ENCODE peak calls at places on chromosomes 12 and 14, in nine cellular contexts. J is activated T-cell treated with anti-CD3 and anti-CD28 coated beads, Interleukin-2, amount 50 U/mL, for 48 hours; S is HEK293T; B is mesenteric fat pad; H is mucosa of gallbladder; I is T-cell; R is uterus; W is GM10248; G is AG09309. T is an unnamed sample.
A peak's percentile ranks its signal among the peaks of the same experiment; 100 is the strongest.

GRCh38 chr12:93200291-93200917 is 177.3 kb upstream of the NUDT4 start:
- DNase-seq in R (no peak), S (no peak), G (no peak), I (no peak), W (peak; percentile 17), J (no peak), H (no peak), B (no peak), T (no peak)

GRCh38 chr12:116508145-116509121 is 50.7 kb upstream of the MAP1LC3B2 start:
- DNase-seq in R (peak; percentile 59), H (no peak), S (no peak), G (no peak), I (no peak), B (no peak), W (peak; percentile 31), J (no peak), T (peak; percentile 87)

GRCh38 chr12:121513464-121514183 is 67.2 kb downstream of the KDM2B start:
- DNase-seq in W (peak; percentile 88), I (no peak), B (no peak), R (no peak), H (no peak), J (peak; percentile 49), S (peak; percentile 72), G (no peak), T (peak; percentile 58)

GRCh38 chr12:22551624-22552023 is 7.3 kb upstream of the C2CD5 start:
- DNase-seq in R (no peak), G (no peak), W (no peak), S (no peak), J (no peak), B (no peak), H (no peak), I (no peak), T (no peak)

GRCh38 chr12:62731378-62731710 is 203.6 kb downstream of the PPM1H start:
- DNase-seq in R (no peak), H (no peak), S (no peak), W (no peak), G (no peak), J (no peak), B (no peak), I (no peak), T (no peak)

GRCh38 chr14:22387776-22388241 is 201.2 kb downstream of the DAD1 start:
- DNase-seq in J (no peak), S (peak; percentile 8), R (no peak), G (no peak), B (no peak), W (no peak), I (no peak), H (no peak), T (no peak)

GRCh38 chr14:105947599-105947998 is 421.2 kb downstream of the TMEM121 start:
- DNase-seq in I (no peak), H (no peak), J (no peak), B (no peak), G (no peak), W (no peak), R (no peak), S (no peak), T (no peak)

GRCh38 chr12:58529897-58530296 is 390.4 kb downstream of the LRIG3 start:
- DNase-seq in H (no peak), G (peak; percentile 82), W (no peak), R (no peak), J (no peak), I (no peak), B (no peak), S (no peak), T (no peak)

GRCh38 chr12:69274861-69275260 is 35.5 kb downstream of the CPSF6 start:
- DNase-seq in R (no peak), I (no peak), W (no peak), H (no peak), B (no peak), S (no peak), J (no peak), G (no peak), T (no peak)

GRCh38 chr12:28463396-28463795 is 273.1 kb downstream of the CCDC91 start:
- DNase-seq in S (no peak), R (no peak), H (no peak), B (no peak), I (no peak), G (no peak), J (no peak), W (no peak), T (no peak)

GRCh38 chr12:48000878-48001321 is 3.4 kb downstream of the COL2A1 start:
- DNase-seq in H (no peak), I (no peak), R (no peak), S (peak; percentile 73), B (no peak), J (peak; percentile 38), W (no peak), G (peak; percentile 16), T (peak; percentile 42)

GRCh38 chr12:31991146-31991545 is 31.9 kb downstream of the RESF1 start:
- DNase-seq in J (no peak), B (no peak), H (no peak), G (no peak), S (no peak), I (no peak), R (no peak), W (no peak), T (no peak)

GRCh38 chr14:101409006-101409543 is 152.2 kb upstream of the DIO3 start:
- DNase-seq in W (no peak), R (no peak), S (no peak), B (no peak), I (no peak), H (no peak), J (no peak), G (no peak), T (no peak)

GRCh38 chr12:91994208-91994797 is 151.3 kb downstream of the BTG1 start:
- DNase-seq in J (no peak), W (no peak), H (no peak), S (no peak), I (no peak), R (no peak), G (no peak), B (no peak), T (no peak)

GRCh38 chr12:104083769-104084475 is 19.6 kb downstream of the HCFC2 start:
- DNase-seq in H (no peak), G (no peak), W (peak; percentile 63), S (no peak), I (no peak), B (no peak), J (peak; percentile 66), R (no peak), T (no peak)

GRCh38 chr14:69471916-69472315 is 12.6 kb upstream of the PLEKHD1 start:
- DNase-seq in H (no peak), I (no peak), G (no peak), R (no peak), J (peak; percentile 26), S (no peak), W (no peak), B (peak; percentile 37), T (no peak)

GRCh38 chr14:76289276-76289675 is 86.7 kb upstream of the ESRRB start:
- DNase-seq in G (no peak), H (no peak), B (no peak), I (no peak), J (no peak), R (no peak), S (no peak), W (no peak), T (no peak)

GRCh38 chr14:105060751-105061427 is 4.3 kb downstream of the GPR132 start:
- DNase-seq in R (no peak), G (no peak), H (no peak), B (no peak), W (no peak), J (peak; percentile 76), S (no peak), I (peak; percentile 58), T (no peak)

GRCh38 chr12:31431721-31432120 is 105.8 kb upstream of the SINHCAF start:
- DNase-seq in S (no peak), J (no peak), B (no peak), H (no peak), R (no peak), I (no peak), G (no peak), W (no peak), T (no peak)

GRCh38 chr14:56002876-56003625 is 115.2 kb upstream of the PELI2 start:
- DNase-seq in I (peak; percentile 44), H (no peak), S (no peak), J (peak; percentile 63), B (no peak), G (no peak), W (no peak), R (no peak), T (no peak)

GRCh38 chr12:12127304-12127703 is 56.6 kb downstream of the BCL2L14 start:
- DNase-seq in H (no peak), W (no peak), J (no peak), S (no peak), B (no peak), R (no peak), I (no peak), G (no peak), T (no peak)

GRCh38 chr14:50308363-50308762 is 3.7 kb downstream of the L2HGDH start:
- DNase-seq in G (no peak), W (no peak), I (no peak), J (no peak), B (no peak), H (no peak), R (no peak), S (no peak), T (no peak)

GRCh38 chr12:27193854-27194544 is 50.1 kb upstream of the STK38L start:
- DNase-seq in B (no peak), W (no peak), I (no peak), G (no peak), S (no peak), R (peak; percentile 70), J (no peak), H (peak; percentile 60), T (no peak)

GRCh38 chr14:57391609-57392195 is 1.3 kb downstream of the NAA30 start:
- DNase-seq in R (no peak), W (no peak), H (no peak), B (no peak), G (no peak), J (no peak), I (no peak), S (peak; percentile 8), T (peak; percentile 4)

GRCh38 chr14:102527255-102528232 is 18.0 kb upstream of the ANKRD9 start:
- DNase-seq in R (no peak), W (no peak), G (no peak), H (no peak), I (no peak), S (no peak), B (no peak), J (no peak), T (no peak)

GRCh38 chr12:26100966-26101744 is 23.7 kb downstream of the BHLHE41 start:
- DNase-seq in H (peak; percentile 87), W (no peak), R (no peak), I (no peak), J (no peak), S (no peak), B (no peak), G (no peak), T (no peak)

T was measured in nephron progenitor cell.